ENCODE peak calls at places on chromosomes 1 and 21, in eight cellular contexts. Y is Panc1, I is GM12878, W is HepG2, H is SK-N-SH, D is HCT116, V is GM23338, P is K562. S is an unnamed sample.

GRCh38 chr1:82565546-82565945 is 764.8 kb downstream of the ADGRL2 start:
- DNase-seq in H (no peak), I (no peak), W (no peak), P (no peak), D (peak), V (no peak), Y (peak), S (no peak)

GRCh38 chr1:50704126-50704525 is 255.9 kb downstream of the FAF1 start:
- DNase-seq in W (peak), Y (peak), P (peak), H (peak), V (peak), D (peak), I (no peak), S (no peak)

GRCh38 chr1:112716133-112716720 is 1.1 kb upstream of the PPM1J start:
- DNase-seq in D (peak), W (peak), V (peak), I (no peak), H (peak), Y (peak), P (peak), S (peak)

GRCh38 chr1:11692899-11693590 is 1.5 kb downstream of the DRAXIN start:
- DNase-seq in I (no peak), P (peak), W (no peak), H (no peak), Y (no peak), V (no peak), D (peak), S (no peak)

GRCh38 chr21:21029159-21029558 is 30.9 kb downstream of the NCAM2 start:
- DNase-seq in V (peak), D (no peak), W (no peak), Y (no peak), H (no peak), I (no peak), P (no peak), S (peak)

GRCh38 chr1:66254785-66255184 is 279.2 kb upstream of the SGIP1 start:
- DNase-seq in W (no peak), I (no peak), V (no peak), H (no peak), D (no peak), Y (no peak), P (no peak), S (no peak)

GRCh38 chr1:170309389-170310013 is 163.7 kb downstream of the NTMT2 start:
- DNase-seq in I (no peak), Y (no peak), P (no peak), D (no peak), V (no peak), H (peak), W (no peak), S (no peak)

GRCh38 chr1:19009882-19010321 is 53.4 kb upstream of the IFFO2 start:
- DNase-seq in I (no peak), D (peak), Y (peak), P (no peak), W (peak), V (peak), H (no peak), S (no peak)

GRCh38 chr1:154221815-154222081 is 993 bp downstream of the UBAP2L start:
- DNase-seq in I (no peak), P (no peak), V (peak), Y (no peak), D (no peak), W (peak), H (no peak), S (no peak)

GRCh38 chr1:204826970-204827369 is 43.7 kb upstream of the NFASC start:
- DNase-seq in W (peak), D (no peak), Y (no peak), H (no peak), V (peak), P (peak), I (no peak), S (no peak)

GRCh38 chr1:25037174-25038074 is 107.3 kb upstream of the RUNX3 start:
- DNase-seq in H (peak), V (peak), W (peak), P (peak), D (peak), Y (peak), I (no peak), S (peak)

GRCh38 chr1:40873863-40874472 is 11.8 kb upstream of the CITED4 start:
- DNase-seq in W (no peak), P (no peak), Y (no peak), V (no peak), H (no peak), I (no peak), D (no peak), S (no peak)

GRCh38 chr1:155272466-155273133 is 704 bp downstream of the CLK2 start:
- DNase-seq in H (peak), W (peak), I (no peak), D (no peak), Y (no peak), V (no peak), P (no peak), S (no peak)

GRCh38 chr1:206687915-206688442 is 3.3 kb downstream of the MAPKAPK2 start:
- DNase-seq in H (no peak), I (no peak), V (peak), P (peak), D (no peak), W (no peak), Y (no peak), S (no peak)

GRCh38 chr1:197919523-197920301 is 2.5 kb downstream of the LHX9 start:
- DNase-seq in I (no peak), D (no peak), P (no peak), Y (no peak), V (peak), H (peak), W (no peak), S (no peak)

GRCh38 chr1:32035119-32035518 is 21.5 kb downstream of the KHDRBS1 start:
- DNase-seq in H (no peak), I (no peak), Y (no peak), D (no peak), W (no peak), P (no peak), V (no peak), S (no peak)

GRCh38 chr1:153881764-153882163 is 41.0 kb downstream of the GATAD2B start:
- DNase-seq in P (no peak), W (no peak), I (no peak), Y (no peak), H (peak), V (no peak), D (no peak), S (no peak)

GRCh38 chr1:33430751-33431593 is at the start of gene PHC2:
- DNase-seq in I (peak), P (peak), W (peak), D (peak), V (peak), Y (peak), H (peak), S (peak)

GRCh38 chr1:203136409-203137042 is 9.0 kb downstream of the ADORA1 start:
- DNase-seq in Y (no peak), D (no peak), V (peak), P (no peak), H (no peak), W (no peak), I (no peak), S (no peak)

GRCh38 chr1:248897412-248898337 is 8.4 kb upstream of the PGBD2 start:
- DNase-seq in H (no peak), Y (no peak), I (no peak), D (no peak), P (no peak), V (peak), W (no peak), S (no peak)

GRCh38 chr1:152486400-152487006 is 24.1 kb upstream of the LCE5A start:
- DNase-seq in V (peak), I (no peak), D (no peak), H (peak), W (peak), Y (no peak), P (peak), S (no peak)

GRCh38 chr1:5915587-5916571 is 76.3 kb downstream of the NPHP4 start:
- DNase-seq in I (peak), W (peak), P (peak), D (peak), H (peak), Y (peak), V (peak), S (no peak)

GRCh38 chr21:25464275-25464674 is 143.0 kb downstream of the MRPL39 start:
- DNase-seq in V (no peak), H (no peak), W (no peak), I (no peak), D (no peak), P (no peak), Y (no peak), S (no peak)

GRCh38 chr1:39102537-39103320 is 76.6 kb downstream of the NDUFS5 start:
- DNase-seq in D (peak), H (peak), Y (no peak), V (peak), W (peak), I (peak), P (peak), S (peak)

GRCh38 chr1:31747304-31747703 is 16.8 kb downstream of the ADGRB2 start:
- DNase-seq in D (no peak), P (no peak), I (no peak), H (no peak), Y (no peak), W (no peak), V (no peak), S (no peak)

GRCh38 chr1:147292635-147293251 is 50.3 kb downstream of the CHD1L start:
- DNase-seq in H (no peak), W (no peak), P (no peak), D (no peak), I (no peak), V (no peak), Y (no peak), S (no peak)

DNA sequence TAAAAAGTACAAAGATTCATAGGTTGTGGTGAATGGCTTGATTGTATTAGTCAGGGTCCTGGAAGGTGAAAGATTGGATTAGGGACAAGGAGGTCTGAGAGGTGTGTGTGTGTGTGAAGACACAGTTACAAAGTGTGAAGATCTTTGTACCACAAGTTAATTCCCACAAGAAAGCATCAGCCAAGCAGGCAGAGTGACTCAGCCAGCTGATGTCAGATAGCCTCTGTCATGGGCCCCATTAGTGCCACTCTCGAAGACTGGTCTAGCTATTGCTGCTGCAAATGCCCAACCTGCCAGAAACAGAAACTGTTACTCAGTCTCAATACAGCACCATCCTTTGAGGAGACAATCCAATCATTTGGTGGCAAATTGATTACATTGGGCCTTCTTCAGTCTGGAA is 96.5 kb downstream of the DTL start:
- DNase-seq in Y (no peak), V (no peak), I (no peak), D (no peak), P (no peak), H (no peak), W (no peak), S (no peak)
- TF ChIP-seq REST in Y (no peak), V (no peak), I (no peak), D (no peak), P (no peak), H (no peak), W (no peak), S (no peak)

DNA sequence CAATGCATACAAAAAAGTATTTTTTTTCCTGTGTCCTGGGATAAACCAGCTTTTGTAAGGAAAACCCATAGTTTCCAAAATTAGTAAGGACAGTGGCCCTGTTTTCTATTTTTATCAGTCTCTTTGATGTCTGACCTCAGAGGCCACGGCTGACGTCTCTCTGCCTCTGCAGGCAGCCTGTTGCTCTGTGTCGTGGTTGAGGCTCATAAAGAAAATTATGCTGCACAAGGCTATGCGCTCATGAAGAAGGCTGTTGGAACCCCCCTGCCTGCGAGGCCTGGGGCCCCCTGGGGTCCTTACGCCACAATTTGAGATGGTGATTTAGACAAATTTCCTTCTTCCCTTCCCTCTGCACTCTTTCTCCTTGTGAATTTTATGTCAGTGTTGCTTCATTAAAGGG is 48.9 kb downstream of the AGPAT3 start:
- DNase-seq in W (no peak), H (no peak), P (peak), Y (no peak), I (no peak), V (no peak), D (no peak), S (no peak)
- TF ChIP-seq POLR2AphosphoS5 in W (no peak), H (no peak), P (no peak), Y (no peak), I (no peak), V (no peak), D (no peak), S (no peak)

GRCh38 chr1:226982451-226983177 is 42.5 kb downstream of the COQ8A start:
- DNase-seq in W (no peak), P (no peak), V (no peak), H (peak), I (no peak), D (no peak), Y (no peak), S (no peak)

GRCh38 chr1:226980565-226981385 is 40.7 kb downstream of the COQ8A start:
- DNase-seq in W (no peak), Y (no peak), V (no peak), D (no peak), H (peak), P (no peak), I (no peak), S (no peak)

GRCh38 chr1:226980122-226980551 is 40.0 kb downstream of the COQ8A start:
- DNase-seq in P (no peak), V (no peak), H (no peak), Y (no peak), I (no peak), W (no peak), D (no peak), S (no peak)

GRCh38 chr1:226981838-226982237 is 41.7 kb downstream of the COQ8A start:
- DNase-seq in H (no peak), V (no peak), Y (no peak), D (no peak), P (no peak), W (no peak), I (no peak), S (no peak)

DNA sequence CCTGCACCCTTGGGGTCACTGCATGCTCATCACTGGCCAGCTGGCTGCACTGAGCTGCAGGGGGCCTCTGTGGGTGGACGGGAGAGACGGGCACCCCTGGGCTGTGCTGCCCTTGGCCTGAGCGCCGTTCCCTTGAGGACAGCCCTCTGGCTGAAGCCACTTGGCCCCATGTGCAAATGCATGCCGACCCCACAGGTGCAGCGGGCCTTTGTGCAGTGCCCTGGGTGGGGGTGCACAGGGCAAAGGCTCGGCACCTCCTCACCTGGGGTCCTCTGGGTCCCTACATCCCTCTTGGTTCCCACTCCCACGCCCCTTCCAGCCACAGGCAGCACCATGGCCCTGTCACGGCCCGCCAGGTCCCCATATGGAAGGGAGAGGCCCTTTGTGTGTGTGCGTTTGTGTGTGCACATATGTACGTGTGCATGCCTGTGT is 41.3 kb downstream of the COQ8A start:
- DNase-seq in Y (no peak), I (no peak), V (no peak), P (no peak), W (no peak), D (no peak), H (no peak), S (no peak)
- TF ChIP-seq REST in Y (no peak), I (no peak), V (no peak), P (no peak), W (no peak), D (no peak), H (no peak), S (no peak)

GRCh38 chr1:208208132-208208487 is 36.1 kb downstream of the PLXNA2 start:
- DNase-seq in P (no peak), H (no peak), W (no peak), Y (no peak), V (no peak), D (no peak), I (no peak), S (no peak)

GRCh38 chr1:208205216-208206013 is 38.8 kb downstream of the PLXNA2 start:
- DNase-seq in V (no peak), D (no peak), H (peak), Y (no peak), P (no peak), I (no peak), W (no peak), S (no peak)

GRCh38 chr1:208209286-208209685 is 34.9 kb downstream of the PLXNA2 start:
- DNase-seq in V (no peak), H (no peak), D (no peak), Y (no peak), P (no peak), I (no peak), W (no peak), S (no peak)

GRCh38 chr1:208206092-208206698 is 38.0 kb downstream of the PLXNA2 start:
- DNase-seq in P (no peak), I (no peak), H (no peak), Y (no peak), V (no peak), D (no peak), W (no peak), S (no peak)

DNA sequence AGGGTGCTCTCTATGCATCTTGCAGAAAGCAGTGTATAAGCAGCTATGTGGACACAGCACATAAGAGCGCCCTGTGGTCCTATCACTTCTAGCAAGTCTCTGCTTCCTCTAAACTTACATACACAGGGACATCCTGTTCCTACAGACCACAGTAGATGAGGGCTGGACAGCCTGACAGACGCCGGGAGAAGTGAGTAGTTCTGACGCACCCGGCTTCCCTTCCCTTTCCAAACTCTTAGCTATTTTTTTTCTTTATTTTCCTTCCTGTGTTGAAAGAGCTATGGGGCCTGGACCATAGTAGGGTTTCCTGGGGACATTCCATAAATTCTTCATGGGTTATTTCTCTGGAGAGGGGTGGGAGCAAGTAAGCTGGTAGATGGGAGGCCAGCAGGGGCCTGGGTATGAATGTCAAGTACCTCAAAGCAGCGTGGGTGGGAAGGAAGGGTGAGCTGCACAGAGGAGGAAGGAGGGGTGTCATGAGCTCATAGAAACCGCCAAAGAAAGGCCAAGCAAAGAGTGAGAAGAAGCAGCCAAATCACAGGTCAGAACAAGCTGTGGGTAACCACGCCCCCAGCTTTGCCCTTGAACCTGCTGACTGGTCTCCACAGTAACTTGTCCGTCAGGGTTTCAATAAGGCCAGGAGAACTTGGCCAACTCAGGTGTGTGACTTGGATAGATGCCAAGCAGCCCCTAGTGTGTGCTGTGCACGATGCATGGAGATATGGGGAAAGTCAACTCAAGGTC is 36.6 kb downstream of the PLXNA2 start:
- DNase-seq in V (peak), W (peak), D (no peak), P (no peak), I (no peak), H (no peak), Y (no peak), S (no peak)
- TF ChIP-seq POLR2AphosphoS5 in V (no peak), W (no peak), D (no peak), P (no peak), I (no peak), H (no peak), Y (no peak), S (no peak)